ENCODE peak calls at places on chromosomes 7 and 10, in six cellular contexts. K is mesendoderm, S is SK-N-SH, D is fibroblast of lung, Y is heart left ventricle, T is sigmoid colon. L is an unnamed sample.

GRCh38 chr10:13722747-13723657 is 136.2 kb downstream of the PRPF18 start:
- DNase-seq in K (no peak), S (no peak), D (no peak), Y (no peak), T (no peak), L (no peak)

GRCh38 chr7:104845541-104845940 is 168.5 kb upstream of the KMT2E start:
- DNase-seq in K (no peak), S (no peak), D (no peak), Y (no peak), T (no peak), L (no peak)

GRCh38 chr7:88835147-88835728 is 39.7 kb upstream of the TEX47 start:
- DNase-seq in K (peak; percentile 71), S (peak; percentile 39), D (no peak), Y (no peak), T (no peak), L (no peak)

GRCh38 chr10:29811751-29812427 is 177.1 kb upstream of the SVIL start:
- DNase-seq in K (no peak), S (peak; percentile 25), D (peak; percentile 99), Y (peak; percentile 57), T (peak; percentile 93), L (no peak)

GRCh38 chr10:95445223-95445836 is 115.8 kb downstream of the SORBS1 start:
- DNase-seq in K (no peak), S (no peak), D (peak; percentile 72), Y (peak; percentile 86), T (peak; percentile 94), L (peak; percentile 64)

GRCh38 chr7:43647314-43647691 is 64.4 kb downstream of the STK17A start:
- DNase-seq in K (peak; percentile 95), S (no peak), D (peak; percentile 69), Y (no peak), T (no peak), L (no peak)

GRCh38 chr10:75024971-75025523 is 86.4 kb upstream of the SAMD8 start:
- DNase-seq in K (no peak), S (no peak), D (no peak), Y (no peak), T (no peak), L (no peak)

GRCh38 chr7:130628901-130629300 is 39.6 kb downstream of the COPG2 start:
- DNase-seq in K (no peak), S (no peak), D (no peak), Y (no peak), T (no peak), L (no peak)

GRCh38 chr7:123528265-123528664 is 6.1 kb downstream of the IQUB start:
- DNase-seq in K (no peak), S (peak; percentile 24), D (no peak), Y (no peak), T (no peak), L (no peak)

GRCh38 chr10:77560052-77560451 is 77.6 kb downstream of the KCNMA1 start:
- DNase-seq in K (no peak), S (no peak), D (no peak), Y (no peak), T (no peak), L (no peak)

GRCh38 chr10:35276918-35277317 is 59.4 kb upstream of the CCNY start:
- DNase-seq in K (peak; percentile 19), S (no peak), D (no peak), Y (no peak), T (no peak), L (no peak)

GRCh38 chr7:1810961-1811849 is 141.1 kb downstream of the ELFN1 start:
- DNase-seq in K (no peak), S (no peak), D (peak; percentile 48), Y (no peak), T (peak; percentile 35), L (no peak)

GRCh38 chr7:142870147-142870559 is 15.3 kb downstream of the EPHB6 start:
- DNase-seq in K (no peak), S (no peak), D (no peak), Y (peak; percentile 14), T (no peak), L (no peak)

GRCh38 chr10:99784731-99785441 is 2.4 kb downstream of the ABCC2 start:
- DNase-seq in K (no peak), S (no peak), D (no peak), Y (no peak), T (no peak), L (no peak)

GRCh38 chr10:121926669-121927360 is 1.0 kb downstream of the ATE1 start:
- DNase-seq in K (no peak), S (no peak), D (peak; percentile 31), Y (no peak), T (no peak), L (no peak)

GRCh38 chr7:17206354-17206905 is 92.0 kb upstream of the AHR start:
- DNase-seq in K (peak; percentile 26), S (no peak), D (no peak), Y (no peak), T (no peak), L (no peak)

GRCh38 chr10:77687018-77687417 is 49.4 kb upstream of the KCNMA1 start:
- DNase-seq in K (peak; percentile 12), S (no peak), D (no peak), Y (no peak), T (no peak), L (no peak)

GRCh38 chr10:4725917-4726606 is 99.9 kb upstream of the AKR1E2 start:
- DNase-seq in K (no peak), S (no peak), D (peak; percentile 69), Y (no peak), T (no peak), L (no peak)

GRCh38 chr7:111855842-111856227 is 293.5 kb upstream of the IMMP2L start:
- DNase-seq in K (peak; percentile 59), S (peak; percentile 51), D (peak; percentile 32), Y (no peak), T (no peak), L (no peak)

GRCh38 chr10:62058896-62059423 is 157.5 kb downstream of the ARID5B start:
- DNase-seq in K (no peak), S (no peak), D (no peak), Y (no peak), T (no peak), L (no peak)
- H3K4me1 ChIP-seq in K (no peaks in the 10 kb centered on the region), S (peaks cover 84% of the 10 kb centered on the region), D (peaks cover 29% of the 10 kb centered on the region), Y (peaks cover 32% of the 10 kb centered on the region), T (no peaks in the 10 kb centered on the region), L (peaks cover 65% of the 10 kb centered on the region)

GRCh38 chr10:110827410-110827809 is 44.3 kb upstream of the PDCD4 start:
- DNase-seq in K (no peak), S (no peak), D (peak; percentile 12), Y (no peak), T (no peak), L (no peak)

GRCh38 chr10:110833234-110833940 is 38.3 kb upstream of the PDCD4 start:
- DNase-seq in K (no peak), S (no peak), D (no peak), Y (no peak), T (peak; percentile 50), L (no peak)

GRCh38 chr10:110827872-110828271 is 43.9 kb upstream of the PDCD4 start:
- DNase-seq in K (no peak), S (no peak), D (no peak), Y (no peak), T (peak; percentile 81), L (no peak)

GRCh38 chr10:110828525-110828924 is 43.2 kb upstream of the PDCD4 start:
- DNase-seq in K (no peak), S (no peak), D (no peak), Y (no peak), T (no peak), L (no peak)

GRCh38 chr10:110829721-110830410 is 41.9 kb upstream of the PDCD4 start:
- DNase-seq in K (no peak), S (no peak), D (no peak), Y (no peak), T (peak; percentile 52), L (no peak)
- H3K4me1 ChIP-seq in K (no peaks in the 10 kb centered on the region), S (no peaks in the 10 kb centered on the region), D (no peaks in the 10 kb centered on the region), Y (no peaks in the 10 kb centered on the region), T (peaks cover 2% of the 10 kb centered on the region), L (peaks cover 11% of the 10 kb centered on the region)

GRCh38 chr10:46022978-46023702 is 7.3 kb downstream of the NCOA4 start:
- DNase-seq in K (peak; percentile 94), S (peak; percentile 94), D (peak; percentile 94), Y (peak; percentile 94), T (peak; percentile 93), L (peak; percentile 98)
- H3K4me1 ChIP-seq in K (peaks cover 4% of the 10 kb centered on the region), S (peaks cover 18% of the 10 kb centered on the region), D (peaks cover 14% of the 10 kb centered on the region), Y (peaks cover 4% of the 10 kb centered on the region), T (no peaks in the 10 kb centered on the region), L (peaks cover 90% of the 10 kb centered on the region)

DNA sequence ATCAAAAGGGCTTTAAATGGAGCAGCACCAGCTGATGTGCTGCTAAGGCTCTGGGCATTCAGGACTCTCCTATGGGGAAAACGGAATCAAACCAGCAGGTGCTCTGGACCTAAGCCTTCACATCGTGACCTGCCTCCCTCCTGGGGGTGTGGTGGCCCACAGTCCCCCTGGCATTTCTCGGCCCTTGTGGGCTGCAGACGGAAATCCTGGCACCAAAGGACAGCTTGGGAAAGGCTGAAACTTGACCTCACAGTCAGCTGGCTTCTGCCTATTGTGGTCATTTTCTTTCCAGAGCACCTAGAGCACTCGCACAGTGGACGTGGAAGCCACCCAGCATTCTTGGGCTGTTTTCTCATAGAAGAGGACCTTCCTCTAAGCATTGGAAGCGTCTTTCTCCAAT is 74.8 kb downstream of the TPST1 start:
- DNase-seq in K (no peak), S (no peak), D (no peak), Y (no peak), T (no peak), L (no peak)
- H3K4me1 ChIP-seq in K (peaks cover 6% of the 10 kb centered on the region), S (peaks cover 32% of the 10 kb centered on the region), D (peaks cover 21% of the 10 kb centered on the region), Y (no peaks in the 10 kb centered on the region), T (no peaks in the 10 kb centered on the region), L (peaks cover 12% of the 10 kb centered on the region)

L was measured in lower lobe of right lung.